ENCODE peak calls at places on chromosomes 4 and X, in six cellular contexts. One of them, this sample, is unnamed.

GRCh38 chr4:180993179-180993841 is 1249.9 kb upstream of the TENM3 start:
- DNase-seq in ascending aorta: no peak
- DNase-seq in colonic mucosa: no peak
- DNase-seq in psoas muscle: no peak
- DNase-seq in PC-3: no peak
- DNase-seq in gastrocnemius medialis: no peak
- DNase-seq in this sample: peak

GRCh38 chrX:1444896-1445480 is 7.7 kb downstream of the ASMTL start:
- DNase-seq in colonic mucosa: no peak
- DNase-seq in PC-3: no peak
- DNase-seq in ascending aorta: peak
- DNase-seq in psoas muscle: no peak
- DNase-seq in gastrocnemius medialis: no peak
- DNase-seq in this sample: no peak

GRCh38 chrX:107742754-107743191 is 32.8 kb downstream of the TSC22D3 start:
- DNase-seq in colonic mucosa: peak
- DNase-seq in psoas muscle: peak
- DNase-seq in ascending aorta: no peak
- DNase-seq in PC-3: no peak
- DNase-seq in gastrocnemius medialis: no peak
- DNase-seq in this sample: no peak

GRCh38 chr4:86594559-86595425 is 677 bp downstream of the PTPN13 start:
- DNase-seq in ascending aorta: peak
- DNase-seq in PC-3: peak
- DNase-seq in psoas muscle: peak
- DNase-seq in gastrocnemius medialis: no peak
- DNase-seq in colonic mucosa: peak
- DNase-seq in this sample: peak

GRCh38 chrX:135454816-135455215 is 33.1 kb downstream of the SMIM10L2A start:
- DNase-seq in psoas muscle: no peak
- DNase-seq in ascending aorta: no peak
- DNase-seq in colonic mucosa: no peak
- DNase-seq in gastrocnemius medialis: no peak
- DNase-seq in PC-3: no peak
- DNase-seq in this sample: no peak

GRCh38 chr4:76989391-76990061 is 40.0 kb downstream of the SEPTIN11 start:
- DNase-seq in ascending aorta: no peak
- DNase-seq in psoas muscle: no peak
- DNase-seq in gastrocnemius medialis: no peak
- DNase-seq in PC-3: no peak
- DNase-seq in colonic mucosa: no peak
- DNase-seq in this sample: no peak

GRCh38 chr4:3073158-3074077 is 920 bp downstream of the HTT-AS start:
- DNase-seq in gastrocnemius medialis: no peak
- DNase-seq in colonic mucosa: peak
- DNase-seq in PC-3: no peak
- DNase-seq in psoas muscle: no peak
- DNase-seq in ascending aorta: no peak
- DNase-seq in this sample: peak

GRCh38 chr4:111512081-111512774 is 633.0 kb upstream of the FAM241A start:
- DNase-seq in ascending aorta: no peak
- DNase-seq in gastrocnemius medialis: no peak
- DNase-seq in colonic mucosa: no peak
- DNase-seq in psoas muscle: no peak
- DNase-seq in PC-3: peak
- DNase-seq in this sample: no peak

GRCh38 chr4:73895201-73896177 is 26.3 kb downstream of the CXCL1 start:
- DNase-seq in PC-3: peak
- DNase-seq in ascending aorta: no peak
- DNase-seq in psoas muscle: no peak
- DNase-seq in colonic mucosa: peak
- DNase-seq in gastrocnemius medialis: no peak
- DNase-seq in this sample: no peak

GRCh38 chr4:94169803-94170372 is 37.8 kb upstream of the SMARCAD1 start:
- DNase-seq in colonic mucosa: no peak
- DNase-seq in ascending aorta: no peak
- DNase-seq in psoas muscle: no peak
- DNase-seq in PC-3: no peak
- DNase-seq in gastrocnemius medialis: no peak
- DNase-seq in this sample: no peak

GRCh38 chrX:7334253-7334935 is 186.4 kb upstream of the PUDP start:
- DNase-seq in PC-3: peak
- DNase-seq in psoas muscle: no peak
- DNase-seq in colonic mucosa: no peak
- DNase-seq in gastrocnemius medialis: no peak
- DNase-seq in ascending aorta: no peak
- DNase-seq in this sample: no peak

GRCh38 chr4:2416564-2417195 is 1.8 kb downstream of the ZFYVE28 start:
- DNase-seq in colonic mucosa: peak
- DNase-seq in ascending aorta: no peak
- DNase-seq in PC-3: no peak
- DNase-seq in gastrocnemius medialis: no peak
- DNase-seq in psoas muscle: peak
- DNase-seq in this sample: peak

GRCh38 chr4:2163311-2163821 is 78.6 kb downstream of the HAUS3 start:
- DNase-seq in colonic mucosa: peak
- DNase-seq in PC-3: no peak
- DNase-seq in ascending aorta: no peak
- DNase-seq in gastrocnemius medialis: no peak
- DNase-seq in psoas muscle: no peak
- DNase-seq in this sample: no peak

GRCh38 chrX:21666679-21667078 is 8.5 kb upstream of the KLHL34 start:
- DNase-seq in colonic mucosa: no peak
- DNase-seq in PC-3: peak
- DNase-seq in psoas muscle: no peak
- DNase-seq in ascending aorta: no peak
- DNase-seq in gastrocnemius medialis: no peak
- DNase-seq in this sample: no peak

GRCh38 chr4:83606898-83607297 is 71.0 kb downstream of the GPAT3 start:
- DNase-seq in psoas muscle: no peak
- DNase-seq in ascending aorta: no peak
- DNase-seq in gastrocnemius medialis: no peak
- DNase-seq in PC-3: no peak
- DNase-seq in colonic mucosa: no peak
- DNase-seq in this sample: no peak

GRCh38 chr4:186760576-186760975 is 36.9 kb upstream of the FAT1 start:
- DNase-seq in colonic mucosa: no peak
- DNase-seq in ascending aorta: no peak
- DNase-seq in gastrocnemius medialis: no peak
- DNase-seq in psoas muscle: no peak
- DNase-seq in PC-3: peak
- DNase-seq in this sample: no peak

GRCh38 chr4:115090483-115091075 is 22.8 kb downstream of the NDST4 start:
- DNase-seq in PC-3: peak
- DNase-seq in gastrocnemius medialis: no peak
- DNase-seq in psoas muscle: no peak
- DNase-seq in ascending aorta: no peak
- DNase-seq in colonic mucosa: no peak
- DNase-seq in this sample: no peak

GRCh38 chrX:68794486-68794885 is 34.3 kb upstream of the EFNB1 start:
- DNase-seq in ascending aorta: no peak
- DNase-seq in psoas muscle: no peak
- DNase-seq in colonic mucosa: no peak
- DNase-seq in gastrocnemius medialis: no peak
- DNase-seq in PC-3: no peak
- DNase-seq in this sample: no peak

GRCh38 chrX:267771-268261 is 13.4 kb upstream of the PLCXD1 start:
- DNase-seq in psoas muscle: no peak
- DNase-seq in colonic mucosa: peak
- DNase-seq in gastrocnemius medialis: no peak
- DNase-seq in PC-3: no peak
- DNase-seq in ascending aorta: peak
- DNase-seq in this sample: no peak

GRCh38 chr4:25900310-25900709 is 13.7 kb upstream of the SMIM20 start:
- DNase-seq in PC-3: peak
- DNase-seq in colonic mucosa: no peak
- DNase-seq in ascending aorta: no peak
- DNase-seq in psoas muscle: no peak
- DNase-seq in gastrocnemius medialis: no peak
- DNase-seq in this sample: no peak

GRCh38 chr4:166501941-166502382 is 628.9 kb downstream of the TLL1 start:
- DNase-seq in psoas muscle: no peak
- DNase-seq in ascending aorta: no peak
- DNase-seq in colonic mucosa: no peak
- DNase-seq in PC-3: no peak
- DNase-seq in gastrocnemius medialis: no peak
- DNase-seq in this sample: peak

GRCh38 chr4:38365748-38366310 is 298.2 kb upstream of the KLF3 start:
- DNase-seq in PC-3: no peak
- DNase-seq in colonic mucosa: peak
- DNase-seq in psoas muscle: no peak
- DNase-seq in gastrocnemius medialis: no peak
- DNase-seq in ascending aorta: no peak
- DNase-seq in this sample: peak

GRCh38 chr4:120850048-120850599 is 72.4 kb downstream of the PRDM5 start:
- DNase-seq in psoas muscle: no peak
- DNase-seq in PC-3: no peak
- DNase-seq in gastrocnemius medialis: no peak
- DNase-seq in ascending aorta: no peak
- DNase-seq in colonic mucosa: no peak
- DNase-seq in this sample: no peak

GRCh38 chr4:78629991-78630541 is 78.5 kb downstream of the ANXA3 start:
- DNase-seq in PC-3: no peak
- DNase-seq in colonic mucosa: peak
- DNase-seq in gastrocnemius medialis: no peak
- DNase-seq in ascending aorta: no peak
- DNase-seq in psoas muscle: no peak
- DNase-seq in this sample: no peak

GRCh38 chr4:69601065-69601464 is 38.4 kb downstream of the UGT2A2 start:
- DNase-seq in PC-3: no peak
- DNase-seq in gastrocnemius medialis: no peak
- DNase-seq in ascending aorta: no peak
- DNase-seq in colonic mucosa: no peak
- DNase-seq in psoas muscle: no peak
- DNase-seq in this sample: no peak

DNA sequence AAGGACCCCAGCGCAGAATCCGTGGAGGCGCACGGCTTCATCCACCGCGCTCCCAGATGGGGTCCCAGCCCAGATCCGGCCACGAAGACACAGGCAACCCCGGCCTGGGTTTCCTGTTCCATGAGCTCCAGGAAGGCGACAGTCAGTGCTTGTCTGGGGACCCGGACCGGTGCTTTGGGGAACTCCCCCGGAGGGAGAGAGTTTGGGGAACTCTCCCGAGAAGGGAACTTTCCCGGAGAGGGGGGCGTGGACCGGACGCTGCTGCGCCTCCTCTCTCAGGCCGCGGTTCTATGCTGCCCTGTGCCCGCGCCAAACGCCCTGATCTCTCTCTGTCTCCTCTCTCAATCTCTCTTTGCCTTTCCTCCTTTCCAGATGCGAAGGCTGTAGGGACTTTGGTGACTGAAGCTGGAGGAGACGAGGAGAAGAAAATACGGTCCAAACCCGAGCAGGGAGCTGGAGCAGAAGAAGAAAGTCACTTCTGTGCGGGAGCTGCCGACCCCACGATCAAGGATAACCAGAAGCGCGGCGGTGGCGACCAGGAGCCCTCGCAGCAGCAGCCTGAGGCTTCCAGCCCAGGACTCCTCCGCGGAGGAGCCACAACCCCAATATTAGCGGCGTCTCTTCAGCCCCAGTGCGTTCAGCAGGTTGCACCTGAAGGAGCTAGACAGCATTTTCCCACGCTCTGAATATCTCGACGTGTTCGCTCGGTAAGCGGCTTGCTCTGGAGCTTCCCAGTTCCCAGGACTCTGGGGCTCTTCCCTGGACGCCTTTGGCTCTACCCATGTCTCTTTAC is 47.6 kb upstream of the NKAP start:
- DNase-seq in gastrocnemius medialis: no peak
- DNase-seq in ascending aorta: no peak
- DNase-seq in psoas muscle: no peak
- DNase-seq in PC-3: no peak
- DNase-seq in colonic mucosa: no peak
- DNase-seq in this sample: no peak
- H3K4me3 ChIP-seq in gastrocnemius medialis: peak
- H3K4me3 ChIP-seq in ascending aorta: peak
- H3K4me3 ChIP-seq in psoas muscle: peak
- H3K4me3 ChIP-seq in PC-3: peak
- H3K4me3 ChIP-seq in colonic mucosa: peak
- H3K4me3 ChIP-seq in this sample: peak

DNA sequence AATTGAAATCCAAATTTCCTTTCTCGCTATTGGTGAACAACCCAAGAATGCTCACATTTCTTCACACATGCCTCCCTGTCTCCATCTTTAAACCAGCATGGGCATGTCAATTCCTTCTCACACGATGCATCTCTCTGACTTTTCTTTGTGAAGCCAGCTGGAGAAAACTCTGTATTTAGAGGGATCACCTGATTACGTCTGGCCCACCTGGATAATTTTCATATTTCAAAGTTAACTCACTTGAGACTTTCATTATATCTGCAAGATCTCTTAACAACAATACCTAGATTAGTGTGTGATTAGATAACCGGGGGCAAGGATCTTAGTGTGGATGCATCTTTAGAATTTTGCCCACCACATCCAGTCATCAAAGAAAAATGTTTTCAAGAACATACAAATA is 164.0 kb downstream of the TMEM47 start:
- DNase-seq in psoas muscle: no peak
- DNase-seq in ascending aorta: no peak
- DNase-seq in PC-3: no peak
- DNase-seq in colonic mucosa: no peak
- DNase-seq in gastrocnemius medialis: no peak
- DNase-seq in this sample: no peak
- H3K4me3 ChIP-seq in psoas muscle: no peak
- H3K4me3 ChIP-seq in ascending aorta: no peak
- H3K4me3 ChIP-seq in PC-3: no peak
- H3K4me3 ChIP-seq in colonic mucosa: no peak
- H3K4me3 ChIP-seq in gastrocnemius medialis: no peak
- H3K4me3 ChIP-seq in this sample: no peak

GRCh38 chr4:142406051-142406549 is 440.0 kb downstream of the INPP4B start:
- DNase-seq in ascending aorta: no peak
- DNase-seq in psoas muscle: no peak
- DNase-seq in colonic mucosa: no peak
- DNase-seq in gastrocnemius medialis: no peak
- DNase-seq in PC-3: peak
- DNase-seq in this sample: peak
- H3K4me3 ChIP-seq in ascending aorta: peak
- H3K4me3 ChIP-seq in psoas muscle: peak
- H3K4me3 ChIP-seq in colonic mucosa: no peak
- H3K4me3 ChIP-seq in gastrocnemius medialis: no peak
- H3K4me3 ChIP-seq in PC-3: peak
- H3K4me3 ChIP-seq in this sample: no peak

GRCh38 chrX:19724409-19724808 is 163.0 kb downstream of the SH3KBP1 start:
- DNase-seq in ascending aorta: no peak
- DNase-seq in gastrocnemius medialis: no peak
- DNase-seq in psoas muscle: no peak
- DNase-seq in colonic mucosa: no peak
- DNase-seq in PC-3: no peak
- DNase-seq in this sample: peak

GRCh38 chrX:19723427-19723826 is 164.0 kb downstream of the SH3KBP1 start:
- DNase-seq in colonic mucosa: no peak
- DNase-seq in gastrocnemius medialis: no peak
- DNase-seq in PC-3: no peak
- DNase-seq in ascending aorta: no peak
- DNase-seq in psoas muscle: no peak
- DNase-seq in this sample: no peak

GRCh38 chrX:19728083-19728648 is 159.2 kb downstream of the SH3KBP1 start:
- DNase-seq in psoas muscle: no peak
- DNase-seq in gastrocnemius medialis: no peak
- DNase-seq in PC-3: no peak
- DNase-seq in ascending aorta: no peak
- DNase-seq in colonic mucosa: no peak
- DNase-seq in this sample: no peak

GRCh38 chrX:19728915-19729314 is 158.5 kb downstream of the SH3KBP1 start:
- DNase-seq in gastrocnemius medialis: no peak
- DNase-seq in PC-3: no peak
- DNase-seq in psoas muscle: no peak
- DNase-seq in colonic mucosa: no peak
- DNase-seq in ascending aorta: no peak
- DNase-seq in this sample: no peak

GRCh38 chrX:19725545-19726102 is 161.8 kb downstream of the SH3KBP1 start:
- DNase-seq in colonic mucosa: no peak
- DNase-seq in gastrocnemius medialis: no peak
- DNase-seq in ascending aorta: no peak
- DNase-seq in PC-3: no peak
- DNase-seq in psoas muscle: no peak
- DNase-seq in this sample: no peak
- H3K4me3 ChIP-seq in colonic mucosa: no peak
- H3K4me3 ChIP-seq in gastrocnemius medialis: no peak
- H3K4me3 ChIP-seq in ascending aorta: no peak
- H3K4me3 ChIP-seq in PC-3: no peak
- H3K4me3 ChIP-seq in psoas muscle: no peak
- H3K4me3 ChIP-seq in this sample: no peak